ENCODE peak calls at places on chromosome 12, in eight cellular contexts. B, M, Q, L, I, O, A and P are unnamed samples.

GRCh38 chr12:114976959-114977358 is 293.0 kb upstream of the TBX3 start:
- DNase-seq in B (no peak), M (no peak), Q (no peak), L (no peak), I (no peak), O (peak; percentile 51), A (no peak), P (no peak)

GRCh38 chr12:779745-780734 is 27.7 kb downstream of the WNK1 start:
- DNase-seq in B (no peak), M (no peak), Q (no peak), L (no peak), I (no peak), O (peak; percentile 53), A (no peak), P (no peak)

GRCh38 chr12:12671850-12672660 is 23.9 kb downstream of the GPR19 start:
- DNase-seq in B (no peak), M (no peak), Q (no peak), L (no peak), I (no peak), O (peak; percentile 44), A (no peak), P (no peak)

GRCh38 chr12:953776-954175 is 4.3 kb upstream of the RAD52 start:
- DNase-seq in B (no peak), M (no peak), Q (no peak), L (no peak), I (no peak), O (peak; percentile 27), A (no peak), P (no peak)

GRCh38 chr12:10722905-10723866 is at the start of gene YBX3:
- DNase-seq in B (peak; percentile 13), M (peak; percentile 37), Q (peak; percentile 58), L (no peak), I (peak; percentile 47), O (peak; percentile 87), A (no peak), P (peak; percentile 75)

GRCh38 chr12:43094886-43095285 is 457.1 kb downstream of the ADAMTS20 start:
- DNase-seq in B (no peak), M (no peak), Q (no peak), L (no peak), I (no peak), O (no peak), A (no peak), P (no peak)

GRCh38 chr12:4482936-4483335 is 37.3 kb upstream of the FGF6 start:
- DNase-seq in B (no peak), M (no peak), Q (no peak), L (no peak), I (no peak), O (no peak), A (no peak), P (no peak)

GRCh38 chr12:1529862-1530591 is 64.4 kb downstream of the FBXL14 start:
- DNase-seq in B (no peak), M (no peak), Q (no peak), L (no peak), I (no peak), O (no peak), A (no peak), P (no peak)

GRCh38 chr12:108623577-108623976 is 10.1 kb downstream of the SELPLG start:
- DNase-seq in B (no peak), M (no peak), Q (no peak), L (no peak), I (no peak), O (no peak), A (no peak), P (no peak)

GRCh38 chr12:130967631-130968030 is 13.9 kb downstream of the ADGRD1 start:
- DNase-seq in B (no peak), M (no peak), Q (no peak), L (no peak), I (peak; percentile 7), O (no peak), A (no peak), P (no peak)

GRCh38 chr12:132772551-132772950 is 10.9 kb upstream of the ANKLE2 start:
- DNase-seq in B (no peak), M (no peak), Q (no peak), L (no peak), I (peak; percentile 82), O (no peak), A (no peak), P (no peak)

GRCh38 chr12:617304-617915 is 45.8 kb downstream of the NINJ2 start:
- DNase-seq in B (no peak), M (no peak), Q (no peak), L (no peak), I (no peak), O (peak; percentile 10), A (no peak), P (no peak)

GRCh38 chr12:21676781-21677180 is 19.1 kb upstream of the LDHB start:
- DNase-seq in B (no peak), M (no peak), Q (no peak), L (no peak), I (no peak), O (no peak), A (no peak), P (no peak)

GRCh38 chr12:116539905-116540482 is 19.2 kb upstream of the MAP1LC3B2 start:
- DNase-seq in B (no peak), M (peak; percentile 24), Q (no peak), L (no peak), I (no peak), O (peak; percentile 74), A (no peak), P (no peak)

GRCh38 chr12:57965766-57966165 is 24.4 kb downstream of the ATP23 start:
- DNase-seq in B (no peak), M (no peak), Q (no peak), L (no peak), I (no peak), O (no peak), A (no peak), P (peak; percentile 17)

GRCh38 chr12:121575952-121576615 is 4.7 kb downstream of the KDM2B start:
- DNase-seq in B (no peak), M (no peak), Q (no peak), L (no peak), I (no peak), O (peak; percentile 36), A (no peak), P (no peak)